ENCODE peak calls at places on chromosomes 1 and 21, in six cellular contexts. H is upper lobe of right lung, E is ovary, Z is A673, K is GM23248, N is upper lobe of left lung. O is an unnamed sample.

GRCh38 chr1:99084562-99084961 is 79.9 kb upstream of the PLPPR5 start:
- DNase-seq in E (no peak), K (no peak), Z (no peak), N (no peak), H (no peak), O (no peak)

GRCh38 chr1:64163972-64164371 is 39.5 kb upstream of the UBE2U start:
- DNase-seq in H (no peak), K (peak), Z (peak), E (no peak), N (no peak), O (no peak)

GRCh38 chr1:227489572-227489971 is 73.8 kb upstream of the ZNF678 start:
- DNase-seq in E (no peak), Z (no peak), N (no peak), K (no peak), H (no peak), O (no peak)

GRCh38 chr1:212743901-212744475 is 44.3 kb upstream of the BATF3 start:
- DNase-seq in N (no peak), K (no peak), E (no peak), H (no peak), Z (no peak), O (no peak)

GRCh38 chr21:31993826-31994791 is 121.3 kb downstream of the HUNK start:
- DNase-seq in E (no peak), K (peak), Z (no peak), N (no peak), H (peak), O (no peak)

GRCh38 chr1:27488523-27489138 is 1.3 kb downstream of the WASF2 start:
- DNase-seq in H (no peak), N (no peak), K (peak), E (no peak), Z (peak), O (no peak)

GRCh38 chr1:9233241-9233941 is 1.2 kb upstream of the H6PD start:
- DNase-seq in H (peak), N (peak), K (peak), E (peak), Z (no peak), O (peak)

GRCh38 chr1:160548960-160549664 is 26.1 kb upstream of the SLAMF6 start:
- DNase-seq in E (no peak), N (no peak), H (no peak), K (no peak), Z (no peak), O (no peak)

GRCh38 chr21:29371464-29371863 is 72.7 kb downstream of the BACH1 start:
- DNase-seq in E (no peak), Z (no peak), N (no peak), K (no peak), H (no peak), O (no peak)

GRCh38 chr1:77280962-77281361 is 857 bp upstream of the AK5 start:
- DNase-seq in K (peak), Z (no peak), E (no peak), H (no peak), N (no peak), O (no peak)

GRCh38 chr1:197958438-197958837 is 41.3 kb downstream of the LHX9 start:
- DNase-seq in H (no peak), E (no peak), N (no peak), Z (no peak), K (no peak), O (no peak)

GRCh38 chr1:10601342-10602060 is 126.8 kb downstream of the PEX14 start:
- DNase-seq in H (no peak), E (no peak), N (no peak), Z (no peak), K (no peak), O (no peak)
- H3K4me3 ChIP-seq in H (no peak), E (no peak), N (no peak), Z (no peak), K (no peak), O (no peak)

DNA sequence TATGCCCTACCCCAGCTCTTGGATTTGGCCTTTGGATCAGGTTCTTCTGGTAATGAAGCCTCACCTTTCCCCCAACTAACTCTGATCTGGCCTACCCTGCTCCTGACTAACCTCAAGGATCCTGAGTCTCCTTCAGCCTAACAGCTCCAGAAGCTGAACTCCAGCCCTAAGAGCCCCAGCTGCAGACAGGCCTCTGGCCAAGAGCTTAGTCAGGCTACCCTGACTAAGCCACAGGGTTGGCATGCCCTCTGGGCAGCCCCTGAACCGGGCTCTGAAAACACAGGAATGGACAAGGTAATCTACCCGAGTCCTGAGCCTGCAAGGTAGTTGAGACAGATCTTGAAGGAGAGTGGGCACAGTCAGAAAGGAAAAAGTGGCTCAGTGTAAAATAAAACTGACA is 29.4 kb downstream of the COA7 start:
- DNase-seq in E (no peak), K (peak), H (no peak), Z (no peak), N (no peak), O (no peak)
- H3K27ac ChIP-seq in E (no peak), K (peak), H (no peak), Z (no peak), N (no peak), O (no peak)

DNA sequence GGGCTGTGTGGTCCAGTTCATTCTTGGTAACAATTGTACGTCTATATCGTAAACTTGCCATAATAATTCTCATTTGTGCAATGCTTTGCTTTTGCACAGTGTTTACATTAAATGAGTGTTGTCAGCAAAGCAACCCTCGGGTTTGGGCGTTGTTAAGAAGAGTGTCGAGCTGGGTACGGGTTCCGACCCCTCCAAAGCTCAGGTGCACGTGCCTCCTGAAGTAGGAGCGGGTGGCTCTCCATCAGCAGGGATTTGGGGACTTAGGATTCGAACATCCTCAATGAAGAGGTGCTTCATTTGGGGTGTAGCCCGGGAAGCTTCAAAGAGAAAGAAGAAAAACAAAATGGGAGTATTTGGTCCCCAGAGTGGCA is 984 bp downstream of the TRIM58 start:
- DNase-seq in E (no peak), K (no peak), N (no peak), H (no peak), Z (no peak), O (no peak)
- H3K4me3 ChIP-seq in E (peak), K (no peak), N (peak), H (peak), Z (no peak), O (no peak)

DNA sequence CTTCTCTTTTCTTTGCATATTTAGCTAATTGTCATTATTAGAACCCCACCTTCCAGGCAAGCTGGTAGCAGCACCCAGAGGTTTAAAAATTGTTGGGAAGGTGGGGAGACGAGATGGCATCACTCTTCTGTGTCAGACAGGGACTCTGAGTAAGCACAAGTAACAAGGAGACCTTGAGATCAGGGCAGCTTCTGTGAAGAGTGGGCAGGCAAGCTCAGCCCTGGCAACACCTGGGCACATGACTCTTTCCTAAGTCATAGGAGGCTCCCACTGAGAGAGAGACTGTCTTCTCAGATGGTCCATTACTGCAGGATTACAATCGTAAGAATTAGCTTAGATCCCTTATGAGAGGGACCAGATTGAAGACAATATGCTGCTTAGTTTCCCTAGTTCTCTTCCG is 183.5 kb downstream of the BRINP2 start:
- DNase-seq in Z (no peak), E (no peak), K (peak), N (no peak), H (no peak), O (no peak)
- H3K27ac ChIP-seq in Z (no peak), E (no peak), K (no peak), N (no peak), H (no peak), O (no peak)

GRCh38 chr1:148379697-148380096 is 103.4 kb downstream of the PPIAL4G start:
- DNase-seq in H (no peak), K (no peak), N (no peak), E (no peak), Z (no peak), O (no peak)
- H3K4me3 ChIP-seq in H (no peak), K (no peak), N (no peak), E (no peak), Z (no peak), O (no peak)